ENCODE peak calls at places on chromosome 21, in six cellular contexts. C is testis; Q is Peyer's patch; D is bronchial epithelial cell; A is fibroblast of mammary gland; E is CD8-positive, alpha-beta T cell. S is an unnamed sample.

GRCh38 chr21:32102426-32102825 is 176.4 kb downstream of the MIS18A start:
- DNase-seq in Q (no peak), A (peak; percentile 69), E (no peak), D (no peak), C (no peak), S (no peak)

GRCh38 chr21:36127250-36127904 is 7.5 kb upstream of the CBR3 start:
- DNase-seq in A (no peak), D (no peak), C (no peak), Q (no peak), E (no peak), S (no peak)

GRCh38 chr21:31580866-31581276 is 78.6 kb upstream of the SOD1 start:
- DNase-seq in D (peak; percentile 55), C (peak; percentile 88), A (peak; percentile 71), E (peak; percentile 68), Q (peak; percentile 59), S (peak; percentile 50)

GRCh38 chr21:30395731-30396130 is at the start of gene KRTAP13-1:
- DNase-seq in Q (no peak), E (no peak), A (no peak), D (no peak), C (no peak), S (no peak)

GRCh38 chr21:41932576-41933258 is 21.1 kb downstream of the C2CD2 start:
- DNase-seq in D (peak; percentile 61), Q (no peak), A (peak; percentile 88), C (no peak), E (no peak), S (peak; percentile 85)

GRCh38 chr21:42760977-42761751 is 107.7 kb downstream of the PDE9A start:
- DNase-seq in A (no peak), D (no peak), E (no peak), C (no peak), Q (no peak), S (no peak)

GRCh38 chr21:18743523-18743922 is 339.9 kb upstream of the TMPRSS15 start:
- DNase-seq in C (no peak), A (no peak), D (no peak), Q (no peak), E (no peak), S (no peak)

GRCh38 chr21:46455575-46456385 is 2.9 kb upstream of the DIP2A start:
- DNase-seq in C (peak; percentile 83), A (peak; percentile 51), D (peak; percentile 82), E (no peak), Q (no peak), S (no peak)

GRCh38 chr21:18369115-18369514 is 34.5 kb downstream of the TMPRSS15 start:
- DNase-seq in C (peak; percentile 27), D (no peak), E (no peak), Q (no peak), A (peak; percentile 16), S (no peak)

GRCh38 chr21:29403291-29403690 is 104.6 kb downstream of the BACH1 start:
- DNase-seq in Q (no peak), E (no peak), C (no peak), A (peak; percentile 57), D (no peak), S (no peak)

GRCh38 chr21:36260030-36260787 is 59.8 kb upstream of the MORC3 start:
- DNase-seq in E (peak; percentile 19), Q (peak; percentile 54), C (peak; percentile 61), D (peak; percentile 63), A (peak; percentile 68), S (peak; percentile 78)

GRCh38 chr21:40143822-40144525 is 276.7 kb downstream of the PCP4 start:
- DNase-seq in E (no peak), Q (peak; percentile 21), C (peak; percentile 80), A (peak; percentile 35), D (peak; percentile 33), S (peak; percentile 13)

GRCh38 chr21:43303240-43304178 is 123.4 kb downstream of the SIK1 start:
- DNase-seq in Q (no peak), E (no peak), D (no peak), C (no peak), A (no peak), S (no peak)

GRCh38 chr21:42381347-42381984 is 14.4 kb downstream of the TMPRSS3 start:
- DNase-seq in D (peak; percentile 63), A (peak; percentile 13), E (no peak), C (peak; percentile 34), Q (no peak), S (peak; percentile 30)

GRCh38 chr21:41148798-41149197 is 19.2 kb upstream of the BACE2 start:
- DNase-seq in A (no peak), Q (no peak), C (no peak), E (no peak), D (no peak), S (no peak)

GRCh38 chr21:17746920-17747319 is 72.2 kb downstream of the C21orf91 start:
- DNase-seq in C (no peak), E (no peak), D (no peak), A (no peak), Q (no peak), S (no peak)

GRCh38 chr21:25997788-25998611 is 172.6 kb downstream of the APP start:
- DNase-seq in C (peak; percentile 63), D (no peak), A (no peak), Q (no peak), E (no peak), S (no peak)

GRCh38 chr21:34916446-34916845 is 132.7 kb downstream of the RUNX1 start:
- DNase-seq in Q (no peak), A (peak; percentile 50), E (no peak), D (no peak), C (no peak), S (no peak)

GRCh38 chr21:37257967-37258877 is 8.9 kb downstream of the VPS26C start:
- DNase-seq in D (peak; percentile 72), C (peak; percentile 71), A (peak; percentile 58), Q (peak; percentile 61), E (peak; percentile 62), S (peak; percentile 63)

DNA sequence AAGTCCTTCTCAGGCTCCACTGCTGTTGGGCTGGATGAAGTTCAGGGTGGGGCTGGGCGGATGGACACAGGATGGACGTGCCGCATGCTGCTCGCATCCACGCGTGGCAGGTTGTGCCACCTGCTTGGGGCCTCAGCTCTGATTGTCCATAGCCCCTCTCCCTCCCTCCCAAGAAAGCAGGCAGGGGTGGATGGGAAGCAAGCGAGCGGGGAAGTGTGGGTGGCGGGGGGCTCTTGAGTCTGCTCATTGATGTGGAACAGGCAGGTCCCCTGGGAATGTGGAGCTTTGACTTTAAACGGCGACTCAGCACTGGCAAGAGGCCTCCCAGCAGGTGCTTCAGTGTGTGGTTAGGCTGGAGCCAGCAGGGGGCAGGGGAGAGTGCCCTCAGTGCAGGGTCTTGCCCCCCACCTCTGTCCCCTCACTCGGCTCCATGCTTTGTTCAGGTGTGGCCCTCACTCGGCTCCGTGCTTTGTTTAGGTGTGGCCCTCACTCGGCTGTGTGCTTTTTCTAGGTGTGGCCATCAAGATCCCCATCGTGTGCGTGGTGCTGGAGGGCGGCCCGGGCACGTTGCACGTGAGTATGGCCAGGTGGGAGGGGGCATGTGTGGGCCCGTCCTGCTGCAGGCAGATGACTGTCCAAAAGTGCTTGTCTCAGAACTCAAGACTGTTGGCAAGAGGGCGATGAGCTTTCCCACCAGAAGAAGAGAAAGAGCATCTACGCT is 23.9 kb downstream of the TRPM2 start:
- DNase-seq in E (no peak), Q (no peak), A (no peak), D (no peak), C (peak; percentile 6), S (no peak)
- TF ChIP-seq CTCF in E (no peak), Q (no peak), A (no peak), D (no peak), C (no peak), S (no peak)

GRCh38 chr21:33244082-33244780 is 14.5 kb downstream of the IFNAR2 start:
- DNase-seq in C (no peak), Q (no peak), E (no peak), D (no peak), A (no peak), S (no peak)

GRCh38 chr21:33245289-33245918 is 15.7 kb downstream of the IFNAR2 start:
- DNase-seq in C (no peak), E (no peak), A (no peak), Q (no peak), D (no peak), S (no peak)

GRCh38 chr21:33246506-33246905 is 16.8 kb downstream of the IFNAR2 start:
- DNase-seq in D (no peak), Q (no peak), E (no peak), C (no peak), A (no peak), S (no peak)

GRCh38 chr21:33246963-33247362 is 17.2 kb downstream of the IFNAR2 start:
- DNase-seq in D (no peak), E (no peak), C (no peak), A (no peak), Q (no peak), S (no peak)

GRCh38 chr21:33244781-33245105 is 15.0 kb downstream of the IFNAR2 start:
- DNase-seq in Q (no peak), E (no peak), D (no peak), C (no peak), A (no peak), S (no peak)
- H3K4me3 ChIP-seq in Q (no peak overlapping the region), E (no peak overlapping the region), D (no peak overlapping the region), C (no peak overlapping the region), A (no peak overlapping the region), S (no peak overlapping the region)

GRCh38 chr21:27462786-27463185 is 495.9 kb upstream of the ADAMTS5 start:
- DNase-seq in E (no peak), A (no peak), Q (no peak), C (no peak), D (no peak), S (no peak)

GRCh38 chr21:27464643-27465042 is 497.8 kb upstream of the ADAMTS5 start:
- DNase-seq in C (no peak), A (no peak), D (peak; percentile 69), Q (no peak), E (no peak), S (peak; percentile 38)

GRCh38 chr21:27466175-27466574 is 499.3 kb upstream of the ADAMTS5 start:
- DNase-seq in E (no peak), Q (no peak), C (no peak), A (no peak), D (no peak), S (no peak)
- TF ChIP-seq CTCF in E (no peak), Q (no peak), C (peak; percentile 19), A (no peak), D (no peak), S (peak; percentile 33)

GRCh38 chr21:14273736-14274538 is 58.0 kb downstream of the RBM11 start:
- DNase-seq in A (no peak), Q (no peak), C (peak; percentile 77), D (peak; percentile 49), E (no peak), S (no peak)
- H3K4me3 ChIP-seq in A (no peak overlapping the region), Q (peak overlapping the region; percentile 58), C (peak overlapping the region; percentile 32), D (peak overlapping the region; percentile 26), E (no peak overlapping the region), S (no peak overlapping the region)

GRCh38 chr21:20570824-20571232 is 427.4 kb upstream of the NCAM2 start:
- DNase-seq in E (no peak), C (no peak), D (peak; percentile 4), A (no peak), Q (no peak), S (no peak)
- TF ChIP-seq CTCF in E (no peak), C (no peak), D (no peak), A (no peak), Q (no peak), S (no peak)

DNA sequence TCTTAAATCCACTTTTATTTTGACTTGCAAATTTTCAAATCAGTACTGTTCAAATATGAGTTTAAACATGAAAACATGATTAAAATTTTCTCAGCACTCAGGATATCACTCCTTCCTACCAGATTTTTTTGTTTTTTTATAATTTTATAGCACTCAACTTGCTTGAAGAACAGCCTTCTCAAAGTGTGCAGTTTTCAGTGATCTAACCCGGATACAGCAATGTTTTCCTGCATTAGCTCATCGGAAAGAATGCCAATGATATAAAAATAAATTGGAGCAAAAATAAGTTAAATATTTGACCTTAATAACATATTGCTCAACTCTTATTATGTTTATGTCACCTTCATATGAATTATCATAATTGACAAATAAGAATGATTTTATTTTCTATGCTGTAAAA is 766.8 kb downstream of the USP25 start:
- DNase-seq in E (no peak), D (no peak), A (no peak), Q (no peak), C (no peak), S (no peak)
- H3K4me3 ChIP-seq in E (no peak overlapping the region), D (no peak overlapping the region), A (no peak overlapping the region), Q (no peak overlapping the region), C (no peak overlapping the region), S (no peak overlapping the region)

S was measured in fibroblast of villous mesenchyme.